ENCODE peak calls at places on chromosomes 11 and 22, in ten cellular contexts. Z is lung; U is A549; K is brain microvascular endothelial cell; O is uterus; G is lower lobe of right lung; F is adrenal gland; L is CD8-positive, alpha-beta T cell; M is colonic mucosa; X is testis. W is an unnamed sample.

GRCh38 chr11:76655466-76656086 is 15.0 kb downstream of the LRRC32 start:
- DNase-seq in Z (no peak), U (no peak), K (no peak), O (no peak), G (no peak), F (peak), L (no peak), M (peak), X (no peak), W (no peak)

GRCh38 chr11:69613594-69613993 is 27.4 kb upstream of the CCND1 start:
- DNase-seq in Z (no peak), U (no peak), K (no peak), O (no peak), G (no peak), F (no peak), L (no peak), M (no peak), X (no peak), W (no peak)

GRCh38 chr11:115198301-115198700 is 305.9 kb downstream of the CADM1 start:
- DNase-seq in Z (no peak), U (no peak), K (peak), O (no peak), G (no peak), F (no peak), L (no peak), M (no peak), X (no peak), W (no peak)

GRCh38 chr11:58652726-58653280 is 30.3 kb downstream of the CNTF start:
- DNase-seq in Z (no peak), U (no peak), K (no peak), O (no peak), G (no peak), F (no peak), L (no peak), M (no peak), X (no peak), W (no peak)

GRCh38 chr11:107683807-107684206 is 28.0 kb downstream of the SLN start:
- DNase-seq in Z (no peak), U (peak), K (no peak), O (no peak), G (no peak), F (no peak), L (no peak), M (no peak), X (no peak), W (no peak)

GRCh38 chr11:441418-442274 is at the start of gene ANO9:
- DNase-seq in Z (peak), U (no peak), K (no peak), O (no peak), G (peak), F (no peak), L (peak), M (peak), X (no peak), W (no peak)

GRCh38 chr11:46348986-46349401 is 1.7 kb downstream of the DGKZ start:
- DNase-seq in Z (no peak), U (no peak), K (no peak), O (no peak), G (no peak), F (no peak), L (peak), M (no peak), X (no peak), W (no peak)

GRCh38 chr22:48450188-48450825 is 1377.4 kb downstream of the BRD1 start:
- DNase-seq in Z (no peak), U (no peak), K (no peak), O (no peak), G (peak), F (no peak), L (no peak), M (no peak), X (no peak), W (no peak)

GRCh38 chr11:534592-535518 is 521 bp downstream of the HRAS start:
- DNase-seq in Z (no peak), U (no peak), K (no peak), O (peak), G (peak), F (no peak), L (peak), M (no peak), X (peak), W (no peak)

GRCh38 chr11:45075952-45076351 is 70.5 kb upstream of the PRDM11 start:
- DNase-seq in Z (no peak), U (no peak), K (no peak), O (no peak), G (no peak), F (no peak), L (no peak), M (no peak), X (no peak), W (no peak)

GRCh38 chr11:1341928-1342524 is 32.6 kb upstream of the TOLLIP start:
- DNase-seq in Z (no peak), U (peak), K (peak), O (no peak), G (no peak), F (no peak), L (no peak), M (peak), X (no peak), W (no peak)

GRCh38 chr22:48473202-48473601 is 1354.5 kb downstream of the BRD1 start:
- DNase-seq in Z (no peak), U (no peak), K (no peak), O (no peak), G (peak), F (no peak), L (no peak), M (no peak), X (no peak), W (no peak)

GRCh38 chr22:25161916-25162530 is 37.6 kb upstream of the CRYBB3 start:
- DNase-seq in Z (no peak), U (no peak), K (no peak), O (no peak), G (no peak), F (no peak), L (no peak), M (no peak), X (no peak), W (no peak)

GRCh38 chr22:25162561-25162960 is 37.1 kb upstream of the CRYBB3 start:
- DNase-seq in Z (no peak), U (no peak), K (no peak), O (no peak), G (no peak), F (no peak), L (no peak), M (no peak), X (no peak), W (no peak)

GRCh38 chr22:25159028-25159427 is 40.6 kb upstream of the CRYBB3 start:
- DNase-seq in Z (no peak), U (no peak), K (peak), O (no peak), G (no peak), F (peak), L (no peak), M (no peak), X (no peak), W (no peak)

GRCh38 chr22:25161017-25161915 is 38.4 kb upstream of the CRYBB3 start:
- DNase-seq in Z (no peak), U (no peak), K (no peak), O (no peak), G (no peak), F (no peak), L (no peak), M (no peak), X (no peak), W (no peak)

GRCh38 chr22:25160120-25160996 is 39.3 kb upstream of the CRYBB3 start:
- DNase-seq in Z (no peak), U (no peak), K (no peak), O (no peak), G (no peak), F (no peak), L (no peak), M (no peak), X (no peak), W (no peak)
- H3K27ac ChIP-seq in Z (no peak), U (no peak), K (no peak), O (no peak), G (no peak), F (no peak), L (no peak), M (no peak), X (no peak), W (no peak)

GRCh38 chr11:60910711-60911366 is 3.1 kb upstream of the TMEM109 start:
- DNase-seq in Z (no peak), U (no peak), K (no peak), O (no peak), G (no peak), F (no peak), L (no peak), M (no peak), X (no peak), W (no peak)

GRCh38 chr11:60912851-60913550 is 957 bp upstream of the TMEM109 start:
- DNase-seq in Z (no peak), U (no peak), K (no peak), O (no peak), G (no peak), F (no peak), L (no peak), M (no peak), X (no peak), W (no peak)

GRCh38 chr11:60908803-60909202 is 2.4 kb upstream of the PRPF19 start:
- DNase-seq in Z (no peak), U (no peak), K (no peak), O (no peak), G (no peak), F (no peak), L (no peak), M (no peak), X (no peak), W (no peak)

GRCh38 chr11:60912223-60912850 is 1.6 kb upstream of the TMEM109 start:
- DNase-seq in Z (no peak), U (no peak), K (no peak), O (no peak), G (no peak), F (no peak), L (peak), M (no peak), X (no peak), W (no peak)

GRCh38 chr11:60910281-60910687 is 3.7 kb upstream of the TMEM109 start:
- DNase-seq in Z (no peak), U (no peak), K (no peak), O (no peak), G (no peak), F (no peak), L (no peak), M (no peak), X (no peak), W (no peak)
- TF ChIP-seq CTCF in Z (no peak), U (no peak), K (no peak), O (no peak), G (no peak), F (no peak), L (no peak), M (no peak), X (no peak), W (no peak)

DNA sequence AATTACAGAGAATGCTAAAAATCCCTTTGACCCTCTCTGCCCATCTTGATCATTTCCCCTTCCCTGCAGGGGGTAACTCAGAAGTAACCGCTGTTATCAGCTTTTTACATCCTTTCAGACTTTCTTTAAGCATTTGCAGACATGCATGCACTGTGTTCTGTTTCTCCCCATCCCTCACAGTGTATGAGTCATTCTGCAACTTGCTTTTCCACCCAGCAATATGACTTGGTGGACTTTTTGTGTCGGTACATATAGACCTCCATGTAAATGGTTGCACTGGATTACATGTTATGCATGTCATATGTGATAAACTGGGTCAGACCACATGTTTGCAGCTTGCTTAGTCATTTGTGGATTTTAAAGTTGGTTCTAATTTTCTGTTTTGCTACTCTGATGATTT is 87.7 kb upstream of the NECTIN1 start:
- DNase-seq in Z (no peak), U (no peak), K (peak), O (no peak), G (no peak), F (no peak), L (no peak), M (no peak), X (no peak), W (no peak)
- H3K4me3 ChIP-seq in Z (no peak), U (no peak), K (no peak), O (no peak), G (no peak), F (no peak), L (no peak), M (no peak), X (no peak), W (no peak)

GRCh38 chr22:40607506-40607905 is 29.0 kb downstream of the MRTFA start:
- DNase-seq in Z (no peak), U (no peak), K (no peak), O (no peak), G (no peak), F (no peak), L (no peak), M (no peak), X (no peak), W (no peak)
- H3K27ac ChIP-seq in Z (no peak), U (no peak), K (no peak), O (no peak), G (no peak), F (no peak), L (no peak), M (no peak), X (peak), W (no peak)

GRCh38 chr11:15627560-15627959 is 512.8 kb downstream of the INSC start:
- DNase-seq in Z (no peak), U (no peak), K (peak), O (no peak), G (no peak), F (no peak), L (no peak), M (no peak), X (no peak), W (peak)
- TF ChIP-seq CTCF in Z (no peak), U (no peak), K (no peak), O (no peak), G (no peak), F (no peak), L (no peak), M (no peak), X (no peak), W (no peak)

GRCh38 chr22:37662039-37662438 is 3.5 kb downstream of the PDXP start:
- DNase-seq in Z (no peak), U (no peak), K (no peak), O (no peak), G (no peak), F (no peak), L (no peak), M (no peak), X (no peak), W (no peak)

GRCh38 chr22:37661160-37661924 is 2.8 kb downstream of the PDXP start:
- DNase-seq in Z (no peak), U (no peak), K (peak), O (no peak), G (no peak), F (no peak), L (peak), M (no peak), X (peak), W (peak)

GRCh38 chr22:37659066-37659896 is 758 bp downstream of the PDXP start:
- DNase-seq in Z (no peak), U (no peak), K (no peak), O (no peak), G (peak), F (no peak), L (no peak), M (peak), X (peak), W (no peak)

GRCh38 chr22:37659897-37660708 is 1.6 kb downstream of the PDXP start:
- DNase-seq in Z (no peak), U (no peak), K (no peak), O (no peak), G (no peak), F (no peak), L (no peak), M (peak), X (no peak), W (no peak)

GRCh38 chr22:37660709-37661045 is 2.2 kb downstream of the PDXP start:
- DNase-seq in Z (no peak), U (no peak), K (no peak), O (no peak), G (no peak), F (no peak), L (no peak), M (no peak), X (no peak), W (no peak)
- H3K4me3 ChIP-seq in Z (no peak), U (no peak), K (no peak), O (no peak), G (no peak), F (no peak), L (no peak), M (peak), X (no peak), W (peak)

GRCh38 chr22:44328762-44329161 is 16.0 kb upstream of the SHISAL1 start:
- DNase-seq in Z (no peak), U (no peak), K (no peak), O (no peak), G (no peak), F (no peak), L (no peak), M (no peak), X (no peak), W (no peak)
- H3K27ac ChIP-seq in Z (no peak), U (no peak), K (no peak), O (peak), G (no peak), F (no peak), L (no peak), M (no peak), X (no peak), W (no peak)

DNA sequence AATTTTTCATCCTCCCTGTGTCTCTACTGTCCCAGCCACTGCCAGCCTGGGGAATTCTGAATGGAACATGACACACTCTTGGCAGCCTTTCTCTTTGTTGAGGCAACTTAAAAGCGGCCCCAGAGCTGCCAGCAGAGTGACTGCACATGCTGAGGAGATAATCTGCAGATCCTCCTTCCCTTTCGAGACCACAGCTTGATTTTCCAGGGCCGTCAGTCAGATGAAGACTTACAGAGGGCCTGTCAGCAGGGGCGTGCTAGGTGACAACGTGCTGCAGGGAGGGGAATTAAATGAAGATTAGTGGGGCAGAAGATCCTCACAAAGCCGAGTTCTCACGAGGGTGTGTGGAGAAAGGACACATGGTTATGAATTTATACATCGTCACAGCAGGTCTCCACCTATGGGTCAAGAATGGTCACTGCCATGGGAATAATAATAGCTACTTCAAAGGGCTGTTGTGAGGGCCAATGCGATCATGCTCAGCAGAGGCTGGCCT is 193.5 kb upstream of the PITPNB start:
- DNase-seq in Z (peak), U (peak), K (peak), O (peak), G (peak), F (peak), L (no peak), M (no peak), X (peak), W (no peak)
- TF ChIP-seq CTCF in Z (peak), U (peak), K (peak), O (peak), G (peak), F (peak), L (no peak), M (peak), X (peak), W (peak)

GRCh38 chr22:35685731-35686130 is 31.9 kb upstream of the APOL5 start:
- DNase-seq in Z (no peak), U (no peak), K (peak), O (no peak), G (no peak), F (no peak), L (no peak), M (no peak), X (no peak), W (no peak)
- H3K4me3 ChIP-seq in Z (no peak), U (no peak), K (no peak), O (no peak), G (no peak), F (no peak), L (no peak), M (no peak), X (no peak), W (no peak)

GRCh38 chr22:45538284-45538683 is 35.6 kb downstream of the FBLN1 start:
- DNase-seq in Z (no peak), U (no peak), K (no peak), O (no peak), G (no peak), F (no peak), L (no peak), M (no peak), X (no peak), W (no peak)
- H3K27ac ChIP-seq in Z (no peak), U (no peak), K (no peak), O (peak), G (peak), F (peak), L (no peak), M (no peak), X (no peak), W (peak)